ENCODE peak calls at places on chromosomes 6 and 20, in six cellular contexts. F, K, U, O, E and T are unnamed samples.

GRCh38 chr6:69895396-69895795 is 29.0 kb downstream of the COL19A1 start:
- DNase-seq in F (no peak), K (no peak), U (no peak), O (no peak), E (no peak), T (no peak)

GRCh38 chr20:63739129-63740069 is at the start of gene SLC2A4RG:
- DNase-seq in F (peak; percentile 85), K (no peak), U (peak; percentile 34), O (peak; percentile 91), E (no peak), T (peak; percentile 59)

GRCh38 chr20:53940883-53941546 is 129.4 kb downstream of the BCAS1 start:
- DNase-seq in F (no peak), K (peak; percentile 64), U (peak; percentile 96), O (no peak), E (no peak), T (peak; percentile 87)

GRCh38 chr6:111843347-111844147 is 29.7 kb downstream of the FYN start:
- DNase-seq in F (no peak), K (no peak), U (peak; percentile 46), O (no peak), E (no peak), T (no peak)

GRCh38 chr6:129317931-129318820 is 391.8 kb downstream of the ARHGAP18 start:
- DNase-seq in F (no peak), K (no peak), U (peak; percentile 44), O (no peak), E (no peak), T (peak; percentile 75)

GRCh38 chr6:2917065-2917464 is 14.0 kb upstream of the SERPINB9 start:
- DNase-seq in F (no peak), K (no peak), U (no peak), O (no peak), E (no peak), T (no peak)

GRCh38 chr6:15769471-15770088 is 106.8 kb upstream of the DTNBP1 start:
- DNase-seq in F (no peak), K (no peak), U (peak; percentile 2), O (no peak), E (no peak), T (no peak)

GRCh38 chr20:57398231-57398821 is 7.1 kb downstream of the RBM38 start:
- DNase-seq in F (peak; percentile 68), K (no peak), U (no peak), O (peak; percentile 52), E (no peak), T (no peak)

GRCh38 chr6:57301755-57302154 is 15.7 kb upstream of the PRIM2 start:
- DNase-seq in F (no peak), K (no peak), U (no peak), O (no peak), E (no peak), T (no peak)

DNA sequence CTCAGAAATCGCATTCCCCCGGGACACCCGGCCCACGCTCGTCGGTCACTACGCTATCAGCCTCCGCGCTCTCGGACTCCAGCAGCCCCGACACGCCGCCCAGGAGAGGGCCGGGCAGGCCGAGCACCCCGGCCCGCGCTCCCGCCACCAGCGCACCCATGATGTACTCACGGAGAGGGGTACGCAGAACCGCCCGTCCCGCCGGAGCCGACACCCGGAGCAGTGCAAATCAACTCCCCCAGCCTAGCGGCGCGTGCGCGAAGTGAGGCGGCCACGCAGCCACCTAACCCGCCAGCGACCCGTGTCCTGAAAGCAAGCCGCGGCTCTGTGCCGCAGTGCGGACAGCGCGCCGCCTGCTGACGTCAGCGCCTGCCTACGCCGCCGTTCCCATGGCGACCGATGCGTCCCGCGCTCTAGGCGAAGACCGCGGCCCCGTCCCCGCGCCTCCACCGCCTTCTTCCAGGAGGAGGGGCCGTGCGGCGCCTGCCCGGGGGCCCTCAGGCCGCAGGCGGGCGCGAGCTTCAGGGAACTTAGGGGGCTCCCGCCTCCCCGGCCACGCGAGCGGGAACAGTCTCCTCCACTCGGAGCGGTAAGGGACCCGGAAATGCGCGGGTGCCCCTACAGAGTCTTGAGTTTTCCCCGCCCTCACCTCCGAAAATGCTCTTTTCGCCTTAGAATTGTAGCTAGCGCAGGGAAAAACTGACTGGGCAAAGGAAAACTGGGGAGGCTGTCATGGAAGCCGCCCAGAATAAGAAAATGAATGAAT is at the start of gene AHI1:
- DNase-seq in F (peak; percentile 98), K (peak; percentile 47), U (peak; percentile 88), O (peak; percentile 96), E (peak; percentile 80), T (peak; percentile 89)
- TF ChIP-seq CTCF in F (no peak), K (peak; percentile 1), U (no peak), O (no peak), E (no peak), T (no peak)

GRCh38 chr20:13898012-13898612 is 92.3 kb downstream of the SEL1L2 start:
- DNase-seq in F (no peak), K (no peak), U (no peak), O (no peak), E (no peak), T (no peak)
- TF ChIP-seq CTCF in F (no peak), K (no peak), U (no peak), O (peak; percentile 19), E (no peak), T (no peak)

DNA sequence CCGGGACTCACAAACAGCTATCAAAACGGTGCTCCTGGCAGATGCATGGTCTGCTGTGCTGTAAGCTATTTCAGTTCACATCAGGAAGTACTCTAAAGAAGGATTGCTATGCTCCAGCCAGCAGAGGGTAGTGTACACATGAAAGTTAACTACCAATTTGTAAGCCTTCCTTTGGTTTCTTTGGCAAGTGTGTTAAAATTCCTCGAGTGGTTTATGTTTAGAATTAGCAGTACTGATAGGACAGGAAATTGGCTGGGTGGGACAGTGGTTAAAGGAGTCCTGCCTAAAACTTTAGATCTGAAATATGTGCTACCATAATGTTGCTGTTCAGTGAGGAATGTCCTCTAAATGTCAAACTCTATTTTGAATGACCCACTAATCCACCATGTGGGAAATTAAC is 47.4 kb downstream of the TRMT11 start:
- DNase-seq in F (no peak), K (peak; percentile 80), U (peak; percentile 90), O (peak; percentile 32), E (no peak), T (peak; percentile 97)
- TF ChIP-seq CTCF in F (peak; percentile 58), K (peak; percentile 68), U (peak; percentile 61), O (peak; percentile 64), E (peak; percentile 54), T (peak; percentile 77)

GRCh38 chr6:7542878-7543394 is 1.5 kb downstream of the DSP start:
- DNase-seq in F (peak; percentile 58), K (no peak), U (peak; percentile 26), O (peak; percentile 79), E (no peak), T (peak; percentile 33)

GRCh38 chr6:7542065-7542877 is 800 bp downstream of the DSP start:
- DNase-seq in F (peak; percentile 66), K (no peak), U (no peak), O (peak; percentile 34), E (no peak), T (no peak)

GRCh38 chr6:7538484-7538883 is 3.0 kb upstream of the DSP start:
- DNase-seq in F (no peak), K (no peak), U (no peak), O (no peak), E (no peak), T (no peak)

GRCh38 chr6:7541175-7542064 is at the start of gene DSP:
- DNase-seq in F (peak; percentile 72), K (no peak), U (no peak), O (peak; percentile 86), E (no peak), T (no peak)

DNA sequence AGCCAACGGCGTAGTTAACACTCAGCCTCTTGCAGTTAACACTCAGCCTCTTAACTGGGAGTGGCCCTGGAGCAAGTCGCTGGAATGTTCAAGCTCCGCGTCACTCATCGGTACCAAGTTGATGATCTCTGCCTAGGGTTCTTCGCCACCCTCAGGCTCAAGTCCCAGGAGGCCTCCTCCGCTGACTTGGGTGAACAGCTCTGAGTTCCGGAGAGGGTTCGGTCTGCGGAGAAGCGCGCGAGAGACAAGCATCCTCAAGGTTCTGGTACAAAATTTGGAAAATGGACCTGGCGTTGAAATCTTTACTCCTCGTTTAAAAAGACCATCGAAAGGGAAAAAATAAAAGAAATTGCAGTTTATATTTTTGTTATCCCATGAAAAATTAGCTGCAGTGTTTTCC is 876 bp upstream of the DSP start:
- DNase-seq in F (peak; percentile 58), K (no peak), U (no peak), O (peak; percentile 76), E (no peak), T (no peak)
- TF ChIP-seq CTCF in F (no peak), K (no peak), U (no peak), O (no peak), E (no peak), T (no peak)

GRCh38 chr20:20763652-20764051 is 51.2 kb upstream of the RALGAPA2 start:
- DNase-seq in F (no peak), K (no peak), U (no peak), O (no peak), E (no peak), T (no peak)
- TF ChIP-seq CTCF in F (no peak), K (no peak), U (no peak), O (no peak), E (no peak), T (no peak)

GRCh38 chr20:44456611-44457010 is 19.1 kb upstream of the TTPAL start:
- DNase-seq in F (no peak), K (no peak), U (no peak), O (no peak), E (no peak), T (no peak)
- TF ChIP-seq CTCF in F (no peak), K (no peak), U (no peak), O (no peak), E (no peak), T (no peak)

DNA sequence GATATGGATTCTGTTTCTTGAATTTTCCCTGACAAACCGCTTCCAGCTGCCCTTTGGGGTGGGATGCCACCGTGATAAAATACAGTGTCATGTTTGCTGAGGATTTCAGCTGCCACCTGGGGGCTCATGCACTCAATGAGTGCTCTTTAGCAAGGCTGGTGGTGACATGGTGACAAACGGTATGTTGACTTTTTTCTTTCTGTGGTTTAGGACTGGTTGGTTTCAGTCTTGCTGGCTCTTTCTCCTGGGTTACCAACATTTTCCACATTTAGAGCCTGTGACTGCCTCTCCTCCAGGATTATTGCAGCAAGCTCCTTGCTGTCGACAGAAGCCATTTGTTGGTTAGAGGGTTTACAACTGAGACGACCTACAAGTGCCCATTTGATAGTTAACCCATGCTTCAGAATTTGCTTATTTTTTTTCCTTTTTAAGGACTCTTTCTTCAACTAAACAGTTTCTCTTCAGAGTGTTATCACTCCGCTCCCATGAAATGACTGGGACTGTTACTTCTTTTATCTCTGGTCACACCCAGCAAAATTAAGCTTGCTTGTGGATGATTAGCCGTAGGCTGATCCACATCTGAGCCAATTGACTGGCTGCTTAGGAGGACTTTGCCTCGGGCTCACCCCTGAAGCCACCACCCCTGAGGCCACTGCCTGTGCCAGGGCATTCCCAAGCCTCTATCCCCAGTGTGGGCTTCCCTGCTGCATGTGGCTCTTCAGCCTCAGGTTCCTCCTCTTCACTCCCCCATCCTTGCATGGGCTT is 48.4 kb upstream of the CDYL start:
- DNase-seq in F (no peak), K (no peak), U (peak; percentile 12), O (no peak), E (no peak), T (no peak)
- TF ChIP-seq CTCF in F (no peak), K (no peak), U (no peak), O (peak; percentile 4), E (no peak), T (no peak)

DNA sequence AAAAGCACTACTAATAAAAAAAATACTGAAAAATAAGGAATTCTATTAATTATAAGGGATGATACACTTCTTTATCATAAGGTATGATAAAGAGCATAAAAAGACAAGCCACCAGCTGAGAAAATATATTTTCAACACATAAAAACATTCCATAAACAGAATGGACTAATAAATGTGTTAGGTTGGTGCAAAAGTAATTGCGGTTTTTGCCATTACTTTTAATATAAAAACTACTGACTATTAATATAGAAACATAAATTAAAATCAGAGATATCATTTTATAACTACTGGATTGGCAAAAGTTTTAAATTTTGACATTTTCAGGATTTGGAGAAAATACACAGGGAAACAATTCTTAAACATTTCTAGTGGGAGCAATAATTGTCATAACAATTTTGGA is 37.1 kb upstream of the FKBP1C start:
- DNase-seq in F (no peak), K (no peak), U (no peak), O (no peak), E (no peak), T (no peak)
- TF ChIP-seq CTCF in F (no peak), K (no peak), U (no peak), O (no peak), E (no peak), T (no peak)